ENCODE peak calls at places on chromosomes 5 and 9, in five cellular contexts. R is body of pancreas, T is cardiac muscle cell, N is HCT116, K is spleen. F is an unnamed sample.

GRCh38 chr5:64165500-64166200 is at the start of gene RNF180:
- DNase-seq in N (no peak), T (peak; percentile 54), K (peak; percentile 78), R (peak; percentile 76), F (peak; percentile 69)

GRCh38 chr9:94952553-94953373 is 226.3 kb downstream of the AOPEP start:
- DNase-seq in R (peak; percentile 20), N (no peak), K (no peak), T (peak; percentile 51), F (peak; percentile 72)

GRCh38 chr5:169165052-169165451 is 135.9 kb downstream of the SLIT3 start:
- DNase-seq in T (no peak), R (no peak), K (no peak), N (no peak), F (no peak)

GRCh38 chr5:2744485-2744884 is 7.0 kb downstream of the IRX2 start:
- DNase-seq in T (no peak), N (no peak), R (no peak), K (no peak), F (no peak)

GRCh38 chr5:105554613-105555169 is 1992.1 kb upstream of the NUDT12 start:
- DNase-seq in N (no peak), T (no peak), K (no peak), R (no peak), F (no peak)

GRCh38 chr9:136578620-136578914 is 32.7 kb upstream of the NOTCH1 start:
- DNase-seq in K (no peak), N (no peak), R (no peak), T (no peak), F (no peak)

GRCh38 chr9:3963266-3964019 is 336.4 kb downstream of the GLIS3 start:
- DNase-seq in T (peak; percentile 87), R (peak; percentile 25), N (no peak), K (no peak), F (peak; percentile 44)

GRCh38 chr9:567128-567745 is 274.3 kb upstream of the DMRT1 start:
- DNase-seq in T (no peak), K (no peak), N (no peak), R (no peak), F (no peak)

GRCh38 chr5:78467744-78468357 is 107.4 kb downstream of the SCAMP1 start:
- DNase-seq in T (peak; percentile 71), R (no peak), N (no peak), K (no peak), F (no peak)

DNA sequence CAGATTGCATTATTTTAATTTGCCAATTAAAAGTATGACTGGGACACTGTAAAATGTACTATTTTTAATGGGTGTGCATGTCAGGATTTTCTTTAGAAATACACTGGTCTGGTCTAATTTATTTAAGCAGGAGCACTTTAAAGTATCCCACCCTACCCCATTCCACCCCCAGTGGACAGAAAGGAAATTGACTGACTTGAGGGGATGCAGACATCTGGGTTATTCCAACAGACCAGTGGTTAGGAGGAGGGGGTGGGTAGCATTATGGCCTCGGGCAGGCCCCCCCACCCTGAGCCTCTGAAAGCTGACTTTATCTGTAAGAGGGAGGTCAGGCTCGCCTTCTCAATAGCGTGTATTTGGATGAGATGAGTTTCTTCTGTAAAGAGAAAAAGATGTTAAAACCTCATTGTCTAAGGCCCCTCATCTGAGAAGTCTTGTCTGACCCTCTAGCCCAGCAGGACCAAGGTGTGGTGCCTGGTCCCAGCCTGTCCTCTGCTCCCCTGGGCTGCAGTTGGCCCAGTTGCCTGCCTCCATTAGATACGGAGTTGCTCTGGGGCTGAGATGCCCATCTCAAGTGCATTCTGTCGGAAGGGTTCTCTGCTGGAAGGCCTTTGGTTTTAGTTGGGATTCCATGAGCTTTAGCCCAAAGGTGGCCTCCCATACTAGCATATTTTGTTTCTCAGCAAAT is 4.4 kb downstream of the HNRNPAB start:
- DNase-seq in N (no peak), T (no peak), R (no peak), K (peak; percentile 41), F (no peak)
- TF ChIP-seq CTCF in N (no peak), T (no peak), R (no peak), K (no peak), F (no peak)

GRCh38 chr5:32129074-32129598 is 45.0 kb downstream of the GOLPH3 start:
- DNase-seq in N (no peak), K (no peak), R (no peak), T (no peak), F (no peak)
- H3K36me3 ChIP-seq in N (peaks cover 13% of the 10 kb centered on the region), K (peaks cover 17% of the 10 kb centered on the region), R (peaks cover 4% of the 10 kb centered on the region), T (peaks cover 20% of the 10 kb centered on the region), F (no peaks in the 10 kb centered on the region)

GRCh38 chr9:121700831-121701419 is 49.5 kb downstream of the DAB2IP start:
- DNase-seq in N (no peak), K (no peak), T (no peak), R (no peak), F (no peak)

GRCh38 chr9:121703014-121703734 is 51.7 kb downstream of the DAB2IP start:
- DNase-seq in K (no peak), T (no peak), R (no peak), N (no peak), F (no peak)

GRCh38 chr9:121701736-121702261 is 50.4 kb downstream of the DAB2IP start:
- DNase-seq in N (no peak), T (no peak), R (no peak), K (no peak), F (no peak)

GRCh38 chr9:121706149-121706548 is 54.7 kb downstream of the DAB2IP start:
- DNase-seq in N (no peak), T (no peak), R (no peak), K (no peak), F (no peak)

GRCh38 chr9:121704281-121704680 is 52.8 kb downstream of the DAB2IP start:
- DNase-seq in N (no peak), R (no peak), K (no peak), T (no peak), F (no peak)
- H3K4me1 ChIP-seq in N (no peaks in the 10 kb centered on the region), R (peaks cover 36% of the 10 kb centered on the region), K (peaks cover 21% of the 10 kb centered on the region), T (no peaks in the 10 kb centered on the region), F (peaks cover 5% of the 10 kb centered on the region)

GRCh38 chr5:167049043-167049663 is 1242.3 kb upstream of the WWC1 start:
- DNase-seq in K (no peak), T (peak; percentile 74), R (peak; percentile 82), N (peak; percentile 0), F (peak; percentile 71)

GRCh38 chr5:167050568-167051214 is 1240.8 kb upstream of the WWC1 start:
- DNase-seq in N (no peak), R (peak; percentile 18), K (no peak), T (peak; percentile 76), F (peak; percentile 61)

GRCh38 chr5:167049771-167050567 is 1241.5 kb upstream of the WWC1 start:
- DNase-seq in T (peak; percentile 13), R (no peak), K (no peak), N (no peak), F (no peak)

DNA sequence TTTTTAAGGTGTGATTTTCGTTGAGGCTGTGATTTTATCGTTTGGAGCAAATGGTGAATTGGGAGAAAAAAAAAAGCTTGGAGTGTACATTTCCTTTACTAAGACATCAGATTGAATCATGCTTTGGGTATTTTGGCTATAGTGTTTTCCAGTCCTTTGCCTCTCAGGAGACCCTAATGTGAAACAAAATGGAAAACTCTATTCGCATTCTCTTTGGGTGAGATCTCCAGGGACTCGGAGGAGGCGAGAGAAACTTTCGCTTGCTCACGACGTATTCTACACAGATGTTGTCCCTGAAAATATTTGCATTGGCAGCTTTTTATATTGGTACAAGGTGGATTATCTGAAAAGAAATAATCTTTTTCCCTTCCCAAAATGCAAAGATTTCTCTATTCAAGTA is 1240.1 kb upstream of the WWC1 start:
- DNase-seq in T (peak; percentile 38), R (no peak), N (no peak), K (no peak), F (no peak)
- TF ChIP-seq CTCF in T (no peak), R (no peak), N (no peak), K (no peak), F (no peak)

DNA sequence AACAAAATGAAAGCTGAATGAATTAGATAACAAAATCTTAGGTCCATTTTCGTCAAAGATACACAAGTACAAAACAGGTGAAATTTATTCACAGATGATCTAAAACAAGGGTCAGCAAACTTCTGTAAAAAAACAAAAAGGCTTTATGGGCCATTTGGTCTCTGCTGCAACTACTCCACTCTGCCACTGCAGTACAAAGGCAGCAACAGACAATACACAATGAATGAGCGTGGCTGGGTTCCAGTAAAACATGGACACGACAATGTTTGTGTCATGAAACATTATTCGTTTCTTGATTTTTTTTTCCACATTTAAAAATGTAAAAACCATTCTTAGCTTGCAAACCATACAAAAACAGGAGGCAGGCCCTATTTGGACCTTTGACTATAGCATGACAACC is 71.9 kb downstream of the ECPAS start:
- DNase-seq in N (no peak), R (no peak), T (peak; percentile 5), K (no peak), F (peak; percentile 25)
- H3K36me3 ChIP-seq in N (peaks cover 65% of the 10 kb centered on the region), R (peaks cover 34% of the 10 kb centered on the region), T (peaks cover 47% of the 10 kb centered on the region), K (peaks cover 71% of the 10 kb centered on the region), F (peaks cover 4% of the 10 kb centered on the region)

GRCh38 chr9:116234091-116234490 is 80.5 kb downstream of the PAPPA start:
- DNase-seq in N (no peak), K (no peak), R (no peak), T (peak; percentile 97), F (no peak)

GRCh38 chr9:116237456-116237855 is 83.9 kb downstream of the PAPPA start:
- DNase-seq in N (no peak), K (no peak), R (no peak), T (no peak), F (no peak)

GRCh38 chr9:116230233-116230632 is 76.6 kb downstream of the PAPPA start:
- DNase-seq in N (no peak), K (no peak), R (no peak), T (peak; percentile 36), F (no peak)

GRCh38 chr9:116232425-116233159 is 79.0 kb downstream of the PAPPA start:
- DNase-seq in N (no peak), K (no peak), T (peak; percentile 49), R (no peak), F (no peak)

DNA sequence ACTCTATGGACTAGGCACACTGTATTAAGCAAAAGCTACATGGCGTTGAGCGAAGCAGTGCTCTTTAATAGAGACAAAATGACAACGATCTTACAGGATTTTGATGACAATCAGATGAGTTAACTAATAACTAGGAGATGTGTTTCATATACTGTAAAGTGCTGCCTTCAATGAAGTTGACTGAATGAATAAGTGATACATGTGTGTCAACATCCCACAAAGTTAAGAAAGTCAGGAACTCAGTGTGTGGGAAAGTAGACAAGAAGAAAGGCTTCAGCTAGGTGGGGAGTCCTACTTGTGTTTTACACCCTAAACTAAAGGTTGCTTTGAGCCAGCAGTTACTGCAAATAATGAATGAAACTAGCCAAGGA is 79.6 kb downstream of the PAPPA start:
- DNase-seq in R (no peak), N (no peak), K (no peak), T (no peak), F (no peak)
- H3K4me1 ChIP-seq in R (no peaks in the 10 kb centered on the region), N (no peaks in the 10 kb centered on the region), K (no peaks in the 10 kb centered on the region), T (no peaks in the 10 kb centered on the region), F (no peaks in the 10 kb centered on the region)

GRCh38 chr5:25119654-25120053 is 474.9 kb upstream of the CDH10 start:
- DNase-seq in T (no peak), R (no peak), K (no peak), N (no peak), F (no peak)
- TF ChIP-seq CTCF in T (no peak), R (no peak), K (no peak), N (no peak), F (peak; percentile 49)

GRCh38 chr9:37455884-37456647 is 9.2 kb downstream of the ZBTB5 start:
- DNase-seq in N (no peak), R (no peak), T (no peak), K (no peak), F (no peak)
- H3K36me3 ChIP-seq in N (peaks cover 3% of the 10 kb centered on the region), R (no peaks in the 10 kb centered on the region), T (no peaks in the 10 kb centered on the region), K (no peaks in the 10 kb centered on the region), F (no peaks in the 10 kb centered on the region)

GRCh38 chr9:121696935-121697334 is 45.5 kb downstream of the DAB2IP start:
- DNase-seq in T (no peak), R (no peak), N (no peak), K (no peak), F (no peak)
- H3K4me1 ChIP-seq in T (peaks cover 12% of the 10 kb centered on the region), R (peaks cover 41% of the 10 kb centered on the region), N (peaks cover 17% of the 10 kb centered on the region), K (peaks cover 23% of the 10 kb centered on the region), F (peaks cover 5% of the 10 kb centered on the region)

F was measured in testis.